ENCODE peak calls at places on chromosomes 5 and 9, in seven cellular contexts. F is psoas muscle, A is bronchial epithelial cell, J is lower lobe of right lung, E is C1 segment of cervical spinal cord, P is fibroblast of gingiva, L is non-pigmented ciliary epithelial cell. X is an unnamed sample.

GRCh38 chr9:86452194-86452828 is 98.1 kb upstream of the TUT7 start:
- DNase-seq in F (no peak), A (no peak), J (no peak), E (no peak), P (peak), L (no peak), X (no peak)

GRCh38 chr5:109921735-109922395 is 232.1 kb downstream of the MAN2A1 start:
- DNase-seq in F (no peak), A (no peak), J (peak), E (no peak), P (no peak), L (no peak), X (no peak)

GRCh38 chr5:151363673-151364072 is 16.3 kb upstream of the SLC36A2 start:
- DNase-seq in F (no peak), A (no peak), J (no peak), E (no peak), P (no peak), L (no peak), X (no peak)

GRCh38 chr5:137741-138140 is 45.8 kb downstream of the PLEKHG4B start:
- DNase-seq in F (no peak), A (no peak), J (no peak), E (no peak), P (no peak), L (no peak), X (no peak)

GRCh38 chr9:127769101-127769500 is 9.4 kb downstream of the SH2D3C start:
- DNase-seq in F (no peak), A (no peak), J (no peak), E (no peak), P (no peak), L (no peak), X (no peak)

GRCh38 chr9:14768561-14769234 is 46.2 kb upstream of the CER1 start:
- DNase-seq in F (no peak), A (peak), J (no peak), E (peak), P (peak), L (peak), X (peak)

GRCh38 chr9:106062252-106062651 is 367.9 kb downstream of the TMEM38B start:
- DNase-seq in F (no peak), A (peak), J (no peak), E (no peak), P (no peak), L (no peak), X (no peak)

GRCh38 chr9:88388886-88389617 is 808 bp downstream of the SPIN1 start:
- DNase-seq in F (no peak), A (peak), J (peak), E (peak), P (peak), L (no peak), X (peak)

GRCh38 chr5:160614136-160614535 is 192.5 kb downstream of the PTTG1 start:
- DNase-seq in F (no peak), A (no peak), J (no peak), E (no peak), P (no peak), L (no peak), X (no peak)

GRCh38 chr5:144156767-144157171 is 13.7 kb downstream of the YIPF5 start:
- DNase-seq in F (no peak), A (peak), J (no peak), E (no peak), P (no peak), L (no peak), X (no peak)

GRCh38 chr5:109161914-109162683 is 247.7 kb downstream of the PJA2 start:
- DNase-seq in F (no peak), A (peak), J (no peak), E (no peak), P (peak), L (no peak), X (no peak)

GRCh38 chr5:124655943-124656459 is 90.4 kb downstream of the ZNF608 start:
- DNase-seq in F (no peak), A (peak), J (no peak), E (no peak), P (peak), L (peak), X (peak)

GRCh38 chr5:132456553-132457361 is 33.8 kb downstream of the IRF1 start:
- DNase-seq in F (peak), A (no peak), J (peak), E (no peak), P (peak), L (no peak), X (no peak)

GRCh38 chr5:78984020-78984610 is 995 bp downstream of the ARSB start:
- DNase-seq in F (no peak), A (peak), J (no peak), E (peak), P (no peak), L (no peak), X (no peak)

GRCh38 chr9:14515564-14516198 is 177.6 kb downstream of the ZDHHC21 start:
- DNase-seq in F (peak), A (no peak), J (no peak), E (peak), P (no peak), L (no peak), X (no peak)

X was measured in fibroblast of the conjunctiva.